ENCODE peak calls at places on chromosomes 12 and 14, in eight cellular contexts. S is MM.1S, U is epithelial cell of esophagus, M is astrocyte of the spinal cord, O is lower lobe of right lung, K is cardiac muscle cell, Q is endodermal cell, W is AG10803. A is an unnamed sample.

GRCh38 chr14:105340821-105341408 is 26.4 kb downstream of the PACS2 start:
- DNase-seq in S (no peak), U (no peak), M (peak), O (no peak), K (no peak), Q (no peak), W (peak), A (no peak)

GRCh38 chr14:103207038-103207403 is 83.8 kb downstream of the TNFAIP2 start:
- DNase-seq in S (no peak), U (no peak), M (no peak), O (peak), K (peak), Q (peak), W (peak), A (no peak)

GRCh38 chr14:63045612-63046320 is 508 bp upstream of the KCNH5 start:
- DNase-seq in S (peak), U (peak), M (peak), O (peak), K (peak), Q (peak), W (peak), A (no peak)

GRCh38 chr12:18008642-18009041 is 81.4 kb downstream of the RERGL start:
- DNase-seq in S (no peak), U (no peak), M (no peak), O (no peak), K (no peak), Q (no peak), W (no peak), A (no peak)

GRCh38 chr14:72236629-72237028 is 304.4 kb downstream of the RGS6 start:
- DNase-seq in S (no peak), U (no peak), M (no peak), O (no peak), K (no peak), Q (no peak), W (no peak), A (no peak)

GRCh38 chr14:90969493-90970166 is 90.8 kb downstream of the RPS6KA5 start:
- DNase-seq in S (no peak), U (no peak), M (peak), O (no peak), K (peak), Q (no peak), W (no peak), A (no peak)

GRCh38 chr14:77208979-77209318 is 27.4 kb downstream of the TMEM63C start:
- DNase-seq in S (no peak), U (no peak), M (no peak), O (no peak), K (no peak), Q (no peak), W (no peak), A (no peak)

GRCh38 chr12:85468356-85469157 is 188.5 kb downstream of the ALX1 start:
- DNase-seq in S (peak), U (peak), M (peak), O (peak), K (peak), Q (peak), W (peak), A (peak)

GRCh38 chr12:27981874-27982273 is 9.3 kb upstream of the PTHLH start:
- DNase-seq in S (no peak), U (peak), M (peak), O (no peak), K (no peak), Q (no peak), W (no peak), A (no peak)

GRCh38 chr12:113781415-113782198 is 184.5 kb downstream of the RBM19 start:
- DNase-seq in S (no peak), U (no peak), M (no peak), O (no peak), K (peak), Q (no peak), W (peak), A (no peak)

GRCh38 chr12:30613119-30613830 is 82.4 kb downstream of the IPO8 start:
- DNase-seq in S (no peak), U (no peak), M (peak), O (no peak), K (peak), Q (no peak), W (peak), A (no peak)

DNA sequence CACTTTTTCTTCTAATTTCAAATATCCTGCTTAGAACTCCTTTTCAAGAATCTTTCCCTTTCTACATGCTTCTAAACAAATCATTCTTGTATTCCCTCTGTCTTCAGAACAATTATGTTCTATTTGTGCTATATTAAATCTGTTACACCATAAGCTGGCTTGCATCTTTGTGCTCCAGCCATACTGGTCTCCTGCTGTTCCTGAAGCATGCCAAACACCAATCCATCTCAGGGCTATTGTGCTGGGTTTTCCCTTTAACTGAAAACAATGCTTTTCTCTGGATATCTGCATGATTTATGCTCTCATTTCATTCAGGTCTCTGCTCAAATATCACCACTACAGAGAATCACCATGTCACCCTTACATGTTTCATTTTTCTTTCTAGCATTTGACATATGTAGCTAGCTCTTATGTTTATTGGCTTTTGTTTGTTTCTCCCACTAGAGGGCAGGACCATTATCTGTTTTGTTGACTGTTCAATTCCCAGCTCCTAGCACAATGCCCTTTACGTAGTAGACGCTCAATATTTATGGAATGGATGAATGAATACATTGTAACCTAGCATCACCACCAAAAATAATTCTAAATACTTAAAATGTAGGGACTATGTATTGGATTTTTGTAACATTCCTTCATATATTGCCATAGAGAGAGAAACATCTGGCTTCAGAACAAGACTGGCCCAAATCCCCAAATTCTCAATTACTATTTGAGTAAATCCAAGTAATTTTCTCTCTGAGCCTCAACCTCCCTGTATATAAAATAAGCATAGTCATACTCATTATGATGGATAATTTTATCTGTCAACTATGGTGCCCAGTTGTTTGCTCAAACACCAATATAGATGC is 302.0 kb upstream of the SYT1 start:
- DNase-seq in S (peak), U (peak), M (peak), O (no peak), K (peak), Q (no peak), W (peak), A (no peak)
- TF ChIP-seq CTCF in S (peak), U (peak), M (peak), O (no peak), K (peak), Q (peak), W (peak), A (peak)

GRCh38 chr14:58628381-58628780 is 9.4 kb upstream of the DACT1 start:
- DNase-seq in S (no peak), U (no peak), M (no peak), O (no peak), K (peak), Q (no peak), W (no peak), A (no peak)
- H3K4me3 ChIP-seq in S (no peak), U (no peak), M (no peak), O (no peak), K (no peak), Q (no peak), W (no peak), A (no peak)

DNA sequence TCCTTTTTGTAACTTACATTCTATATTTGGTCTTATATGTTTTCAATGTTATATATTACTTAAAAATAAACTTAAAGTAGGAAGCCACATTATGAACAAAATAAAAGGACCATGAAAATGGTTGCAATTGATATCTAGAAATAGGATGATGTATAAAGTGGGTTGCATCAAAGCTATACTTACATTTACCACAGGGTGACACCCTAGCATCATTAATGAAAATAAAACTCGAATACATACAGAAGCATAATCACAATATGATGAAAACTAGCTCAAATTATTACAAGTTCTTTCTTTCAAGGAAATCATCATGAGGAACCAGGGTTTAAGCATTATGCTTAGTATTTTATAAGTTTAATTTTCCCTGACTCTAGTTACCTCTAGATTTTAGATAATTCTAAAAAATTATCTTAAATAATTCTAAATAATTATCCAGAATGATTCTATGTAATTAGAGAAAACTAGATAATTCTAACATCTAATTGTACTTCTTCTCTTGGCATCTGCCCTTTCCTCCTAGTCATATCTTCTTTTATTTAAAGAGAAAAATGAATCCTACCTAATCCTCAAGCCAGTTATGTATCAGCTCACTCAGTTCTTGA is 31.2 kb downstream of the TAS2R7 start:
- DNase-seq in S (no peak), U (peak), M (peak), O (no peak), K (peak), Q (no peak), W (peak), A (no peak)
- TF ChIP-seq CTCF in S (peak), U (peak), M (peak), O (peak), K (peak), Q (peak), W (peak), A (peak)

GRCh38 chr12:52082668-52082987 is 3.1 kb downstream of the SMIM41 start:
- DNase-seq in S (no peak), U (no peak), M (no peak), O (no peak), K (no peak), Q (no peak), W (no peak), A (no peak)
- H3K4me3 ChIP-seq in S (no peak), U (no peak), M (no peak), O (no peak), K (no peak), Q (no peak), W (no peak), A (no peak)

GRCh38 chr14:22124071-22124613 is 450.5 kb upstream of the OR4E1 start:
- DNase-seq in S (no peak), U (no peak), M (no peak), O (no peak), K (no peak), Q (no peak), W (no peak), A (no peak)

GRCh38 chr14:22118894-22119477 is 445.4 kb upstream of the OR4E1 start:
- DNase-seq in S (no peak), U (peak), M (peak), O (no peak), K (no peak), Q (no peak), W (no peak), A (no peak)

GRCh38 chr14:22123188-22123560 is 449.6 kb upstream of the OR4E1 start:
- DNase-seq in S (no peak), U (peak), M (no peak), O (no peak), K (no peak), Q (no peak), W (no peak), A (no peak)

DNA sequence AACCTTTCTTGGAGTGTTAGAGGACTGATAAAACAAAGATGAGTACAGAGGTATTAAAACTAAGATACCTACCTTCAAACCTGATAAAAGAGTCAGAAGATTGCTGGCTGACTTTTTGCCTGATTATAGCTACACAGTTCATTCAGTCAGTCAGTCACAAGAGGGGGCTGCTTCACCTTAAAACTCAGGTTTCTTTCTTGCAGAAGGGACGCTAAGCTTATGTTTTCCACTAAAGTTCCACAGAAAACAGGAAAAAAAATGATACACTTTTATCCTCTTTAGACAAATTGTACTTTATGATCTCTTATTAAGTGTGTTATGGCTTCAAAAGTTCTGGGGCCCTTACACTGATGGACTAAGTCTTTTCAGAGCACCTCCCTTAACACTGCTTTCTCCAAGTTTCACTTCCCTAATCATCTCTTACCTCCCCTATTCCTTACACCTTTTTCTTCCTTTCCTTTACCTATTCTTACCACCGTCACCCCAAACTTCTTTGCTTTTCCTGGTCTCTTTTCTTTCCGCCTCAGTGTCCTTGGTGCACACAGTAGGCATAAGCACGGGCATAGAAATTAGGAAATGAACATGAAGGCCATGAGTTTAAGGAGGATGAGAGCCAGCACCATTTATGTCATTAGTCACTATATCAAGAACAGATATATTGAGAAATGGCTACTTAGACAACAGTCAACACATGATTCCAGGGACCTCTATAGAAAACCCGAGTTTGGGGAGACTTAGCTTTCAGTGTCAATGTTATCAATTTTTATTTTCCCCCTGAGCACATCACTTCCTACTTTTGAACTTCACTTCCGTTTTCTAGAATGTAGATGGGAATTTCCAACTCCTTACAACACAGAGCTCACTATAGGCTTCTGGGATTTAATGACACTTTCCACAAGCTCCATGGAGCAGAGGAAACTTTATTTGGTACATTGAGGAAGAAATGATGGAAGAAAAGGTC is 448.9 kb upstream of the OR4E1 start:
- DNase-seq in S (peak), U (peak), M (no peak), O (no peak), K (no peak), Q (no peak), W (no peak), A (no peak)
- TF ChIP-seq CTCF in S (peak), U (peak), M (peak), O (no peak), K (no peak), Q (peak), W (no peak), A (peak)

GRCh38 chr12:121057794-121058193 is 18.7 kb upstream of the OASL start:
- DNase-seq in S (no peak), U (no peak), M (no peak), O (no peak), K (no peak), Q (peak), W (no peak), A (no peak)

GRCh38 chr12:121062391-121063045 is 23.5 kb upstream of the OASL start:
- DNase-seq in S (no peak), U (no peak), M (no peak), O (no peak), K (no peak), Q (peak), W (no peak), A (no peak)

GRCh38 chr12:121061831-121062230 is 22.8 kb upstream of the OASL start:
- DNase-seq in S (no peak), U (peak), M (no peak), O (no peak), K (peak), Q (peak), W (peak), A (no peak)

GRCh38 chr12:121059031-121059898 is 20.2 kb upstream of the OASL start:
- DNase-seq in S (no peak), U (no peak), M (no peak), O (no peak), K (no peak), Q (peak), W (no peak), A (no peak)

GRCh38 chr12:121060149-121061001 is 21.3 kb upstream of the OASL start:
- DNase-seq in S (peak), U (peak), M (peak), O (peak), K (peak), Q (peak), W (peak), A (peak)
- H3K4me3 ChIP-seq in S (peak), U (no peak), M (peak), O (peak), K (no peak), Q (no peak), W (peak), A (peak)

GRCh38 chr12:90013409-90013808 is 304.8 kb upstream of the ATP2B1 start:
- DNase-seq in S (no peak), U (no peak), M (no peak), O (no peak), K (peak), Q (no peak), W (no peak), A (no peak)
- TF ChIP-seq CTCF in S (no peak), U (peak), M (peak), O (no peak), K (peak), Q (peak), W (peak), A (peak)

GRCh38 chr14:51424041-51424440 is 184.0 kb downstream of the TMX1 start:
- DNase-seq in S (no peak), U (no peak), M (no peak), O (no peak), K (no peak), Q (no peak), W (no peak), A (no peak)
- H3K4me3 ChIP-seq in S (no peak), U (no peak), M (no peak), O (no peak), K (no peak), Q (no peak), W (no peak), A (no peak)

A was measured in GM12864.